ENCODE peak calls at places on chromosomes 3 and 15, in nine cellular contexts. K is endothelial cell of umbilical vein, F is A549, Q is HepG2, U is HCT116, X is NB4, Y is H1, N is K562, G is WTC11. V is an unnamed sample.

GRCh38 chr3:58111513-58112184 is 99.1 kb downstream of the DNASE1L3 start:
- DNase-seq in K (peak), F (no peak), Q (peak), U (no peak), X (no peak), Y (no peak), N (no peak), G (no peak), V (peak)

GRCh38 chr3:150236683-150237082 is 171.4 kb upstream of the TSC22D2 start:
- DNase-seq in K (no peak), F (no peak), Q (no peak), U (no peak), X (no peak), Y (no peak), N (no peak), G (no peak), V (no peak)

GRCh38 chr3:29512620-29513019 is 231.7 kb downstream of the RBMS3 start:
- DNase-seq in K (peak), F (no peak), Q (no peak), U (no peak), X (no peak), Y (no peak), N (no peak), G (no peak), V (no peak)

GRCh38 chr3:94011208-94011842 is 17.1 kb downstream of the STX19 start:
- DNase-seq in K (no peak), F (no peak), Q (no peak), U (no peak), X (no peak), Y (no peak), N (no peak), G (no peak), V (no peak)

GRCh38 chr15:77720617-77721016 is 87.9 kb upstream of the LINGO1 start:
- DNase-seq in K (no peak), F (no peak), Q (no peak), U (no peak), X (no peak), Y (no peak), N (no peak), G (no peak), V (no peak)

GRCh38 chr3:108296239-108296638 is at the start of gene HHLA2:
- DNase-seq in K (no peak), F (no peak), Q (no peak), U (no peak), X (no peak), Y (no peak), N (no peak), G (no peak), V (no peak)

GRCh38 chr3:159764211-159765024 is 224.2 kb upstream of the IL12A start:
- DNase-seq in K (no peak), F (peak), Q (no peak), U (no peak), X (no peak), Y (peak), N (peak), G (peak), V (no peak)

GRCh38 chr3:139455855-139456254 is 20.5 kb downstream of the RBP2 start:
- DNase-seq in K (no peak), F (peak), Q (no peak), U (no peak), X (peak), Y (no peak), N (peak), G (no peak), V (no peak)

GRCh38 chr15:79540551-79540950 is 108.4 kb downstream of the MINAR1 start:
- DNase-seq in K (no peak), F (no peak), Q (no peak), U (peak), X (peak), Y (no peak), N (peak), G (no peak), V (no peak)

GRCh38 chr15:61172325-61172724 is 56.8 kb downstream of the RORA start:
- DNase-seq in K (no peak), F (no peak), Q (no peak), U (no peak), X (no peak), Y (no peak), N (no peak), G (no peak), V (no peak)

DNA sequence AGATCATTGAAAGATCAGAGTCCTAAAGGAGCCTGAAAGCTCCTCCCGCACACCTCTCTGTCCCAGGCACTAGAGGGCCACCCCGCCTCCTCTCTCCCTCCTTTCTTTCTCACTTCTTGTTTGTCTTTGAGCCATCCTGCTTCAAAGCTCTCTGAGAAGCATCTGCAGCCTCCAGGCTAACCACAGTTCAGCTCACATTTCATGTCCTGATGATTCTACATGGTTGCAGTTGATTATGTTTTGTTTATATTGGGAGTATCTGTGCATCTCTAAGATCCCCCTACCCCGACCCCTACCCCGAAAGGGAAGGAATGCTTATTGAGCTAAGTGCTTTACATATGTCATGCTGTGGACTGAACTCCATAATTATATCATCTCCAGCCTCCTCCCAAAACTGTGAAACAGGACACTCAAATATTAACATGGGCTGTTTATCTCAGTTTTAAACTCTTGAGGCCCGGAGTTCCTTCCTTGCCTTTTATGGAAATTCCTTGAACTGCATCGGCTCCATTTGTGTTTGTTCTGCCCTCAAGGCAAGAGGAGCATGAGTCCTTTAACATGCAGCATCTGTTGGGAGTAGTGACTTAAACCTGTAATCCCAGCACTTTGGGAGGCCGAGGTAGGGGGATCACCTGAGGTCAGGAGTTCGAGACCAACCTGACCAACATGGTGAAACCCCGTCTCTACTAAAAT is 30.9 kb downstream of the MGLL start:
- DNase-seq in K (no peak), F (no peak), Q (no peak), U (no peak), X (peak), Y (no peak), N (peak), G (peak), V (peak)
- TF ChIP-seq CTCF in K (peak), F (peak), Q (peak), U (peak), X (peak), Y (peak), N (no peak), G (no peak), V (peak)

DNA sequence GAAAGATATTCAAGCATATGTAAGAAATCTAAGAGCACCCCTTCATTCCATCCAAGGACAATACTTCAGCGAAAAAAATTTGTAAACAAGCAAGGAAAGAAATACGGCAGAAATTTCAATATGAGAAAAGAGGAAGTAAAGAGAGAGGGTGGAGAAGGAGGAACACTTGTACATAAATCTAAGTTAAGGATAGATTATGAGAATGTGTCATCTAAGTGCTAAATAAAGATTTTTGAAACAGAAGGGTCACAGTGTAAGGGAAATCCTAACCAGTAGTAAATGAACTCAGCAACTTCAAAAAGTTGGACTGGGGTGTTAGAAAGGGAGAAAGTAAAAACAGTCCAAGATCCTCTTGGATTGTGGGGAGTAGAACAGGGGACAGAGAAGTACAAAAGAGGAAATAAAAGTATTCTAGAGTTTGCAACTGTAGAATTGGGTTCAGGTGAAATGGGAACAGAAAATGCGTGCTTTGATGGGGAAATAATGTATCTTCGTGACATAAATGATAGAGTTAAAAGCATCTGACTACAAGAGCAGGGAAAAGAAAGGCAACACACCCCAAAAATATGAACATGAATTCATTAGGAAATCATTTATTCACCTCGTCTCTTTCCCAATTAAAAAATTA is 68.5 kb upstream of the ATP13A5 start:
- DNase-seq in K (no peak), F (no peak), Q (no peak), U (no peak), X (peak), Y (no peak), N (no peak), G (no peak), V (no peak)
- TF ChIP-seq MAX in K (no peak), F (no peak), Q (no peak), U (no peak), X (no peak), Y (no peak), N (no peak), G (no peak), V (no peak)

GRCh38 chr15:98581715-98582114 is 66.6 kb upstream of the IGF1R start:
- DNase-seq in K (no peak), F (no peak), Q (no peak), U (no peak), X (no peak), Y (no peak), N (no peak), G (no peak), V (no peak)

GRCh38 chr15:98586066-98586465 is 62.3 kb upstream of the IGF1R start:
- DNase-seq in K (no peak), F (no peak), Q (no peak), U (no peak), X (no peak), Y (no peak), N (no peak), G (no peak), V (no peak)

GRCh38 chr15:98580577-98580976 is 67.8 kb upstream of the IGF1R start:
- DNase-seq in K (no peak), F (no peak), Q (no peak), U (no peak), X (no peak), Y (no peak), N (no peak), G (peak), V (no peak)

GRCh38 chr15:98583758-98584157 is 64.6 kb upstream of the IGF1R start:
- DNase-seq in K (no peak), F (no peak), Q (no peak), U (no peak), X (no peak), Y (no peak), N (no peak), G (no peak), V (no peak)

DNA sequence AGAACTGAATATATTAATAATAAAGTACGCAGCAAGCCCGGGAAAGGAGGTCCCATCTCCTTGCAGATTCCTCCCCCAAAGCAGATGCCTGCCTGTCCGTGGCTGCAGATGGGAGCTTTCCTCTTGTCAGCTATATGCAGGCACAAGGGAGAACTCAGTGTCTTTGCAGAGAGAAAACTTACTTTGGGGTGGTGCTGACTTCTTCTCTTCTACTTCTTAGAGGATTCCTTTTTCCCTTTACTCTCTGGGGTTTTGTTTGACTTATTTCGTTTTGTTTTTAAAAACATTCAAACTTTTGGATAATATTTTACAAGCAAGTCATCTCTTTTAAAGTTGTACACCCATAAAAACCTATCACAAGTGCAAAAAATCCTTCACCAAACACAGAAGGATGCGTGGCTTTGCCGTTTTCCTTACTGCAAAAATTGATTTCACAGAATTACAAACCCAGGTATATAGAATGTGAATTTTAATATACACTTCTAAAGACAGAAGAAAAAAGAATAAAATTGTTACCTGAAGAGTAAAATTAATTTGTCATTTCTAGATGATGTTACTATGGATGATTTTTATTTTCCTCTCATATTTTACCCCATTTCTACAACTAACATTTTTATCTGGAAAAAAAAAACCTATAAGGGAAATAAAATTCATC is 65.3 kb upstream of the IGF1R start:
- DNase-seq in K (no peak), F (no peak), Q (no peak), U (no peak), X (no peak), Y (no peak), N (no peak), G (no peak), V (no peak)
- TF ChIP-seq CTCF in K (no peak), F (no peak), Q (no peak), U (no peak), X (no peak), Y (no peak), N (no peak), G (no peak), V (no peak)

DNA sequence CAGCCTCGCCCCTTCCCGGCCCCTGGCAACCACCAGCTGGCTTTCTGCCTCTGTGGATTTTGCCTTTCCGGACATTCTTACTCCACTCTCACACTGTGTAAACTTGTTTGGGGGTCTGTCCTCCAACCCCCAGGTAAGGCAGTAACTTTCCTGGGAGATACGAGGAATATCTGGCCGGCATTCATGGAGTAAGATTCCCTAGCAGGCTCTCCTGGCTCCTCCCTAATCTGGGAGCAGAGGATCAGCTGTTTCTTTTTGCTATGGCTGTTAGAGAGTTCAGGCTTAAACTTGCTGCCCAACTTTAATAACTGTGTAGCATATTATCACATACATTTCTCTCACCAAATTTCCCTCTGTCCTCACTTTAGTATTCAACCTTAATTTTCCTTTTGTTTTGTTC is 64.3 kb downstream of the IGF2BP2 start:
- DNase-seq in K (peak), F (no peak), Q (no peak), U (no peak), X (no peak), Y (peak), N (no peak), G (no peak), V (no peak)
- TF ChIP-seq MAX in K (no peak), F (no peak), Q (no peak), U (no peak), X (no peak), Y (no peak), N (no peak), G (no peak), V (no peak)

GRCh38 chr3:162517110-162517509 is 1020.5 kb downstream of the OTOL1 start:
- DNase-seq in K (no peak), F (no peak), Q (no peak), U (no peak), X (no peak), Y (no peak), N (no peak), G (no peak), V (no peak)
- TF ChIP-seq CTCF in K (no peak), F (peak), Q (no peak), U (no peak), X (no peak), Y (no peak), N (no peak), G (no peak), V (no peak)

GRCh38 chr15:68817304-68818087 is 3.2 kb downstream of the ANP32A start:
- DNase-seq in K (peak), F (peak), Q (peak), U (no peak), X (peak), Y (peak), N (peak), G (peak), V (no peak)

GRCh38 chr15:68815598-68815997 is 5.1 kb downstream of the ANP32A start:
- DNase-seq in K (no peak), F (no peak), Q (no peak), U (no peak), X (peak), Y (no peak), N (no peak), G (no peak), V (no peak)

GRCh38 chr15:68816158-68816557 is 4.5 kb downstream of the ANP32A start:
- DNase-seq in K (no peak), F (no peak), Q (no peak), U (no peak), X (no peak), Y (no peak), N (no peak), G (no peak), V (no peak)

GRCh38 chr15:68818088-68818670 is 2.5 kb downstream of the ANP32A start:
- DNase-seq in K (peak), F (peak), Q (peak), U (no peak), X (peak), Y (peak), N (peak), G (peak), V (no peak)

DNA sequence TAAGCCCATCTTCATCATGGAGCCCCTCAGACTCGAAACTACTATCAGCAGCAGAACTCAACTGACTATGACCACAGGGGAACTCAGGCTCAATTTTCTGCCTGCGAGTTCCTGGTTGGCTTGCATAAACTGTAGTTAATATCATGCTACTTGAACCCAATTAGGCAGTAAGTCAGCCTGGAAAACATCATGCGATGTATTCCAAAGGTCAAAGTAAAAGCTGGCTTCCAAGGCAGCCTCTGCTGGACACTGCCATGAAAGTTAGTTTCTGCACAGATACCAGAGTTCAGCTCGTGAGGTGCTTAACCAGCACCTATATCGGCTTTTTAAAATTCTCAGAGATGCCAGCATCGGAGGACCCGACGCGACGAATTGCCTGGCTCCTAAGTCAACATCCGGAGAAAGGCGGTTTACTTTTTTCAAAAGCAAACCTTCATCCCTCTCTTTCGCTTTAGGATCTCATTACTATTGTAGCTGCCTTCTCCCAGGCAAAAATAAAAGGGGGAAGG is 3.8 kb downstream of the ANP32A start:
- DNase-seq in K (peak), F (no peak), Q (peak), U (no peak), X (peak), Y (peak), N (peak), G (no peak), V (no peak)
- TF ChIP-seq MAX in K (no peak), F (no peak), Q (no peak), U (peak), X (no peak), Y (no peak), N (no peak), G (no peak), V (no peak)

GRCh38 chr3:9727041-9727595 is 4.4 kb upstream of the BRPF1 start:
- DNase-seq in K (no peak), F (peak), Q (peak), U (peak), X (peak), Y (peak), N (peak), G (peak), V (no peak)
- TF ChIP-seq CTCF in K (peak), F (peak), Q (peak), U (peak), X (peak), Y (peak), N (peak), G (peak), V (peak)

DNA sequence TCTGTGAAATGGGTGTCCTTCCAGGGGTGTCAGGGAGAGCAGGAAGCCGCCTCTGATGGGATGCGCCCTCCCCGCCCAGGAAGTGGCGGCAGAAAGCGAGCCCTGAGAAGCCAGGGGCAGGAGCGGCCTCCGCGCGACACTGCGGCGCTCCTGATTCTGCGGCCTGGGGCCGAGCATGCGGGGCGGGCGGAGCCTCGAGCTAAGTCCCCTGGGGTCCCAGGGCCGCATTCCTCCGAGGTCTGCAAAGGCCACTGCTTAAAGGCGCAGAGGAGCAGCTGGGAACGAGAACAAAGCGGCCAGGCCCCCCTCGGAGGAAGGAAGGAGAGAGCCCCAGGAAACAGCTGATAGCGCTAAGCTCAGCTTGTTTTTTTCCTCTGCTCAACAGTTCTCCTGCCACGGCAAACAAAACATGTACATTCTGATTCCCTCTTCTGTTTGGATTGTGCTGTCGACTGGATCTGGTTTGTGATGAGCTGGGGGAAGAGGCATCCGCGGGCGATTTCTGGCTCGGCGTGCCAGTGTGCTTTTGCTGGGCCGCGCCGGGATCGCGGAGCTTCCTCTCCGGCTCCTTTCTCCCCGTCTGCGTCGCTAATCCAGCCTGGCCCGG is 34.1 kb downstream of the GRK7 start:
- DNase-seq in K (peak), F (no peak), Q (no peak), U (no peak), X (peak), Y (peak), N (no peak), G (peak), V (no peak)
- TF ChIP-seq MAX in K (no peak), F (no peak), Q (no peak), U (no peak), X (peak), Y (peak), N (no peak), G (peak), V (no peak)

GRCh38 chr15:75785771-75786563 is 57.3 kb upstream of the UBE2Q2 start:
- DNase-seq in K (peak), F (no peak), Q (peak), U (no peak), X (no peak), Y (peak), N (peak), G (peak), V (no peak)
- TF ChIP-seq CTCF in K (peak), F (no peak), Q (peak), U (no peak), X (no peak), Y (peak), N (peak), G (no peak), V (no peak)

GRCh38 chr3:36394176-36394575 is 13.9 kb downstream of the STAC start:
- DNase-seq in K (no peak), F (no peak), Q (no peak), U (no peak), X (no peak), Y (no peak), N (no peak), G (no peak), V (no peak)
- TF ChIP-seq MAX in K (no peak), F (no peak), Q (no peak), U (no peak), X (no peak), Y (no peak), N (no peak), G (no peak), V (no peak)

V was measured in GM12878.